ENCODE peak calls at places on chromosomes 5 and 9, in five cellular contexts. V is mammary epithelial cell, Q is fibroblast of lung, R is IMR-90, K is PC-9. X is an unnamed sample.

GRCh38 chr5:78508231-78508765 is 140.3 kb downstream of the LHFPL2 start:
- DNase-seq in V (no peak), Q (peak), R (peak), K (peak), X (peak)

GRCh38 chr9:16726718-16727451 is 143.6 kb downstream of the BNC2 start:
- DNase-seq in V (peak), Q (peak), R (peak), K (peak), X (peak)

GRCh38 chr5:74122979-74123575 is 497.1 kb downstream of the ARHGEF28 start:
- DNase-seq in V (no peak), Q (peak), R (no peak), K (no peak), X (no peak)

GRCh38 chr5:95280692-95281091 is 4.2 kb downstream of the MCTP1 start:
- DNase-seq in V (no peak), Q (no peak), R (no peak), K (no peak), X (no peak)

GRCh38 chr5:40383719-40384651 is 295.7 kb upstream of the PTGER4 start:
- DNase-seq in V (peak), Q (peak), R (peak), K (peak), X (peak)

GRCh38 chr5:139684881-139685749 is 37.0 kb downstream of the CXXC5 start:
- DNase-seq in V (no peak), Q (no peak), R (no peak), K (no peak), X (no peak)

GRCh38 chr9:109033941-109034700 is 20.8 kb upstream of the CTNNAL1 start:
- DNase-seq in V (no peak), Q (peak), R (no peak), K (peak), X (peak)

GRCh38 chr5:84602371-84602771 is 217.7 kb upstream of the EDIL3 start:
- DNase-seq in V (peak), Q (peak), R (no peak), K (no peak), X (no peak)

GRCh38 chr9:131402738-131403492 is 9.0 kb downstream of the PRRC2B start:
- DNase-seq in V (peak), Q (peak), R (peak), K (no peak), X (peak)

GRCh38 chr5:21654-22233 is 70.2 kb upstream of the PLEKHG4B start:
- DNase-seq in V (peak), Q (peak), R (peak), K (no peak), X (peak)

GRCh38 chr9:2116073-2116472 is 100.9 kb downstream of the SMARCA2 start:
- DNase-seq in V (peak), Q (no peak), R (no peak), K (no peak), X (peak)

DNA sequence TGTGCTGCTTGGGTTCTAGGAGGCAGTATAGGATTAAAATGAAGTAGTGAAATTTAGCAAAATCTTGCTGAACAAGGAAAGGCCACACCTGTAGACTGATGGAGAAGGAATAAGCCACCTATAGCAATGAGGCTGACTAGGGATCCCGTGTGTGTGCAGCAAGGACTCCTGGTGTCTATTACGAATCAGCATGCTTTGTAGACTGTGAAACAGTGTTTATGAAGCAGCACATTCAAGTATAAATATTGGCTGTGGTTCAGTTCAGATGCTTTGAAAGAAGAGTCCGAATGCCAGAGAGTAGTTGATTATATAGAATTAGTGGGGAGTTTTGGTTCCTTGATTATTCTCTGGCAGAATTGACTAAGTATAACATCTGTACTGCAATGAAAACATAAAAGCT is 41.8 kb downstream of the CAST start:
- DNase-seq in V (no peak), Q (no peak), R (peak), K (no peak), X (peak)
- H3K27ac ChIP-seq in V (peak), Q (peak), R (no peak), K (peak), X (peak)

DNA sequence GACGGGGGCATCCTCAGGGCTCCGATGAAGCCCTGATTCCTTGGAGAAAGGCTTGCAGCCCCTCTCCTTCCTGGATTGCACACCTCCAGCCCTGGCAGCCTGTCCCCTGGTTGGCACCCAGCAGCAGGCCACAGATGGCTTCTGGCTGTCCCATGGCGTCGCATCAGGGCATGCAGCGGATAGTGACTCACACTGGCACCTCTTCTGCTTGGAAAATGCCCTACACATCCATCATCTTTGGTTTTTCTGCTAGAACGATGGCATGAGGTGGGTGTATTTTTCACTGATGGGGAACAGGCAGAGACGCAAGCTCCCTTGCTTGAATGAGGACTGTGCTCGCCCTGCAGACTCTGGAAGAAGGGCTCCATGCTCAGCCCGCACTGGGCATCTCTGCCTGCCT is 23.2 kb upstream of the IER5L start:
- DNase-seq in V (no peak), Q (no peak), R (no peak), K (no peak), X (no peak)
- H2AFZ ChIP-seq in V (no peak), Q (no peak), R (peak), K (no peak), X (no peak)

GRCh38 chr9:133836818-133837217 is 98.7 kb upstream of the SARDH start:
- DNase-seq in V (no peak), Q (no peak), R (no peak), K (no peak), X (no peak)
- H3K27ac ChIP-seq in V (no peak), Q (no peak), R (no peak), K (no peak), X (no peak)

GRCh38 chr9:79809931-79810330 is 238.2 kb downstream of the TLE4 start:
- DNase-seq in V (peak), Q (peak), R (peak), K (no peak), X (peak)

GRCh38 chr9:79809477-79809876 is 237.7 kb downstream of the TLE4 start:
- DNase-seq in V (no peak), Q (no peak), R (peak), K (no peak), X (no peak)

GRCh38 chr9:79813262-79813646 is 241.5 kb downstream of the TLE4 start:
- DNase-seq in V (no peak), Q (no peak), R (no peak), K (no peak), X (no peak)

GRCh38 chr9:79812507-79813261 is 240.9 kb downstream of the TLE4 start:
- DNase-seq in V (no peak), Q (peak), R (no peak), K (no peak), X (peak)

DNA sequence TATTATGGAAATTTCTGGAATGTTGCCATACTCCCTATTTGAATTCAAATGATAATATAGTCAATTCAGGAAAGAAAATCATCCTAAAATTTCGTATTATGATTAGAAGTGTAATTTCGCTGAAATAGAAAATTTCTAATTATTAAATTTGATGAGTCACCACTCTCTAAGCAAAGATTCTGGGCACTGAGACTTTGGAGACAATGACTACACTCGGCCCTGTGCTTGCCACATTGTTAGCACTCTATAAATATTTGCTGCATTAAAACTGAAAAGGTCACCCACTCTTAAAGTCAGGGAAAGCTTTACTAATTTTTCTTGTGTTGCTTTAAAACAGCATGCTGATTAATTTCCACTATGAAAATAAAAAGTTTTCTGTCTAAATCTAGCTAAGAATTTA is 240.3 kb downstream of the TLE4 start:
- DNase-seq in V (no peak), Q (peak), R (no peak), K (no peak), X (peak)
- H2AFZ ChIP-seq in V (no peak), Q (no peak), R (no peak), K (no peak), X (no peak)

GRCh38 chr5:172437445-172438303 is 16.7 kb downstream of the SH3PXD2B start:
- DNase-seq in V (peak), Q (peak), R (peak), K (peak), X (peak)
- H3K27ac ChIP-seq in V (no peak), Q (no peak), R (no peak), K (peak), X (peak)

GRCh38 chr9:98485706-98486105 is 223.0 kb downstream of the GABBR2 start:
- DNase-seq in V (no peak), Q (no peak), R (no peak), K (no peak), X (peak)

GRCh38 chr9:98484218-98484617 is 224.5 kb downstream of the GABBR2 start:
- DNase-seq in V (no peak), Q (peak), R (peak), K (no peak), X (peak)

GRCh38 chr9:98491778-98492177 is 217.0 kb downstream of the GABBR2 start:
- DNase-seq in V (no peak), Q (peak), R (peak), K (peak), X (peak)

GRCh38 chr9:98491231-98491651 is 217.5 kb downstream of the GABBR2 start:
- DNase-seq in V (no peak), Q (no peak), R (no peak), K (peak), X (peak)

DNA sequence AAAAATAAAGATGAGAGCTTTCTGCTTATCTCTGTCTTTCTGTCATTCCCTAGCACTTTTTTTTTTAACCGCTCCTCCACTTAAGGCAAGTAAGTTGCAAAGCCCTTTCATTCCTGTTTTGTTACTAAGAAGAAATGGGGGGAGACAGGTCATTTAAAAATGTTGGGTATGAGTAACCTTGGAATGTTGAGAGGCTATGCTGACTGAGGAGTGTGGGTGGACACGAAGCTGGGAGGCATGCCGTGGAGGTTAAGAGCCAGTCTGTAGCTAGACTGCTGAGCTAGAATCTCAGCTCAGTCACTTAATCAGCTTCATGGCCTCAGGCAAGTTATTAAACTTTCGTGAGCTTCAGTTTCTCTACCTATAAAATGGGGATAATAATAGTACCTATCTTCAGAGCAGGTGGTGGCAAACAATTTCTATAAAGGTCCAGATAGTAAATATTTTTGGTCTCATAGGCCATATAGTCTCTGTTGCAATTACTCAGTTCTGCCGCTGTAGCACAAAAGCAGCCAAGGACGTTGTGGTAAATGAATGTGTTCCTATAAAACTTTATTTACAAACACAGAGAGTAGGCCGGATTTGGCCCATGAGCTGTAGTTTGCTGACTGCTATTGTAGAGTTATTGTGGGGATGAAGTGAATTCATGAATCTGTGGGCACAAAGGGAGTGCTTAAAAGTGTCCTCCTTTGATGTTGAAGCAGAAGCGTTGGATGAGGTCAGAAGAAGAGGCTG is 220.0 kb downstream of the GABBR2 start:
- DNase-seq in V (peak), Q (peak), R (peak), K (peak), X (peak)
- H2AFZ ChIP-seq in V (no peak), Q (no peak), R (peak), K (no peak), X (peak)